ENCODE peak calls at places on chromosome 19, in six cellular contexts. B is prostate gland, N is fibroblast of the aortic adventitia, M is AG04450, R is mammary epithelial cell, S is GM06990. O is an unnamed sample.
A peak's percentile ranks its signal among the peaks of the same experiment; 100 is the strongest.

GRCh38 chr19:50171752-50172151 is 8.7 kb upstream of the IZUMO2 start:
- DNase-seq in B (no peak), N (no peak), M (no peak), R (no peak), S (no peak), O (no peak)

GRCh38 chr19:49042177-49042576 is 1.5 kb upstream of the CGB5 start:
- DNase-seq in B (no peak), N (no peak), M (no peak), R (peak; percentile 63), S (no peak), O (no peak)

GRCh38 chr19:57850553-57851017 is 926 bp downstream of the ZNF587 start:
- DNase-seq in B (peak; percentile 30), N (peak; percentile 21), M (no peak), R (peak; percentile 78), S (peak; percentile 28), O (peak; percentile 45)

GRCh38 chr19:4567584-4568071 is 8.1 kb upstream of the SEMA6B start:
- DNase-seq in B (no peak), N (peak; percentile 61), M (no peak), R (no peak), S (no peak), O (peak; percentile 59)

GRCh38 chr19:4581381-4582111 is 22.1 kb upstream of the SEMA6B start:
- DNase-seq in B (no peak), N (peak; percentile 35), M (no peak), R (peak; percentile 15), S (peak; percentile 62), O (peak; percentile 45)

GRCh38 chr19:57903298-57904174 is 12.9 kb downstream of the ZNF417 start:
- DNase-seq in B (no peak), N (peak; percentile 59), M (no peak), R (peak; percentile 26), S (no peak), O (peak; percentile 71)

GRCh38 chr19:3441089-3441985 is 39.0 kb downstream of the SMIM24 start:
- DNase-seq in B (no peak), N (no peak), M (no peak), R (no peak), S (no peak), O (no peak)

GRCh38 chr19:19348266-19348665 is 27.6 kb downstream of the MAU2 start:
- DNase-seq in B (no peak), N (peak; percentile 21), M (no peak), R (peak; percentile 34), S (no peak), O (no peak)

GRCh38 chr19:27775395-27775794 is 1437.6 kb downstream of the UQCRFS1 start:
- DNase-seq in B (no peak), N (no peak), M (no peak), R (no peak), S (no peak), O (no peak)

GRCh38 chr19:10112895-10113591 is 1.6 kb downstream of the P2RY11 start:
- DNase-seq in B (no peak), N (no peak), M (no peak), R (no peak), S (peak; percentile 82), O (peak; percentile 44)

GRCh38 chr19:4337906-4338440 is 654 bp downstream of the STAP2 start:
- DNase-seq in B (no peak), N (peak; percentile 21), M (no peak), R (peak; percentile 46), S (no peak), O (peak; percentile 54)

GRCh38 chr19:8334458-8335342 is 8.4 kb downstream of the KANK3 start:
- DNase-seq in B (peak; percentile 40), N (peak; percentile 43), M (no peak), R (peak; percentile 92), S (peak; percentile 81), O (peak; percentile 72)
- H3K4me3 ChIP-seq in B (peak overlapping the region; percentile 21), N (peak overlapping the region; percentile 28), M (peak overlapping the region; percentile 32), R (peak overlapping the region; percentile 22), S (peak overlapping the region; percentile 18), O (no peak overlapping the region)

DNA sequence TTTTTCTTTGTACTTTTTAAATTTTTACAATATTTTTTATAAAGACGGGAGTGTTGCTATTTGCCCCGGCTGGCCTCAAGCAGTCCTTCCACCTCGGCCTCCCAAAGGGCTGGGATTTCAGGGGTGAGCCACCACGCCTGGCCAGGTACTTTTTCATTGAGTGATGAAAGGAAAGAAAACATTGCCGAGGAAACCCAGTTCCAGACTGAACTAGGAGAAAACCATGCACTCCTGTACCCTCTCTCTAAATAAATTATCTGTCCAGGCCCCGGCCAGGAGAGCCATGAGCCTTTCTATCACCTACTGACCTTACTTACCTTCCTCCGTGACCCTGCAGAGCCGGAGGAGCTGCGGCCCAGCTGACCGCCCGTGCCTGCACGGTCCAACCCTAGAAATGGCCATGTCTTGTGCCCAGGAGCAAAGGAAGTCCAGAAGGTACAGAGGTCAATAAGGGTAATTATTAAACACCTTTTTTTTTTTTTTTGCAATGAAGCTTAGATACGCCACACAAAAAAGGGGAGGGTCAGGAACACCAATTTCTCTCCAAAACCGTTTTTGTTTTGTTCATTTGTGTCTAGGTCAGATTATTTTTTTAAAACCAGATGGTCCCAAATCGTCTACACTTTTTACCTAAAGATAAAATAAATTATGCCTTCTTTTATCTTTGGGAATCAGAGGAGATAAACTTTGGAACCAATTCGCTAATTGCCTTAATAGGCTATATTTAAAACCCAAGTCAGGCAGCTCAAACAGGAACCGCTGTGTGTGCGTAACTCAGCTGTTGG is at the start of gene SLC7A9:
- DNase-seq in B (no peak), N (no peak), M (no peak), R (no peak), S (no peak), O (no peak)
- TF ChIP-seq CTCF in B (no peak), N (no peak), M (no peak), R (no peak), S (no peak), O (no peak)

GRCh38 chr19:32337176-32337808 is 8.1 kb upstream of the ZNF507 start:
- DNase-seq in B (no peak), N (no peak), M (no peak), R (no peak), S (no peak), O (no peak)
- H3K4me3 ChIP-seq in B (no peak overlapping the region), N (peak overlapping the region; percentile 52), M (peak overlapping the region; percentile 46), R (no peak overlapping the region), S (no peak overlapping the region), O (peak overlapping the region; percentile 53)

DNA sequence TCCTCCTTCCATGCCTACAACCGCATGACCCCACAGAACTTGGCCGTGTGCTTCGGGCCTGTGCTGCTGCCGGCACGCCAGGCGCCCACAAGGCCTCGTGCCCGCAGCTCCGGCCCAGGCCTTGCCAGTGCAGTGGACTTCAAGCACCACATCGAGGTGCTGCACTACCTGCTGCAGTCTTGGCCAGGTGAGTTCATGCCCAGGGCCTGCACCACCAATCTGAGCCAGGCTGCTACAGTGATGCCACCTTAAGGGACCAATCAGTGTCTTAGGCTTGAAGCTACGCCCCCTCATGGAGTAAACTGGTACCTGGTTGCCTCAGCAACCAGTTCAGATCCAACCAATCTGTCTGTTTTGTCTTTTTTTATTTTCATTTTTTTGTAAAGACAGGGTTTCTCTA is 5.2 kb downstream of the SYDE1 start:
- DNase-seq in B (no peak), N (no peak), M (no peak), R (peak; percentile 47), S (no peak), O (no peak)
- TF ChIP-seq CTCF in B (no peak), N (no peak), M (peak; percentile 9), R (peak; percentile 14), S (peak; percentile 15), O (no peak)

GRCh38 chr19:45782820-45783785 is 813 bp upstream of the DMPK start:
- DNase-seq in B (peak; percentile 65), N (peak; percentile 80), M (no peak), R (peak; percentile 32), S (no peak), O (peak; percentile 57)
- H3K4me3 ChIP-seq in B (peak overlapping the region; percentile 30), N (peak overlapping the region; percentile 74), M (peak overlapping the region; percentile 62), R (no peak overlapping the region), S (no peak overlapping the region), O (peak overlapping the region; percentile 5)

GRCh38 chr19:14407889-14408640 is 11.1 kb downstream of the DDX39A start:
- DNase-seq in B (no peak), N (no peak), M (no peak), R (no peak), S (no peak), O (no peak)

GRCh38 chr19:14406645-14407331 is 12.4 kb downstream of the DDX39A start:
- DNase-seq in B (no peak), N (no peak), M (no peak), R (no peak), S (no peak), O (no peak)

GRCh38 chr19:14404322-14404721 is 14.8 kb downstream of the DDX39A start:
- DNase-seq in B (no peak), N (no peak), M (no peak), R (no peak), S (no peak), O (no peak)

GRCh38 chr19:14405758-14406644 is 13.1 kb downstream of the DDX39A start:
- DNase-seq in B (peak; percentile 80), N (peak; percentile 75), M (no peak), R (peak; percentile 63), S (peak; percentile 90), O (peak; percentile 89)

GRCh38 chr19:14405380-14405757 is 13.8 kb downstream of the DDX39A start:
- DNase-seq in B (no peak), N (no peak), M (no peak), R (no peak), S (no peak), O (no peak)
- TF ChIP-seq CTCF in B (no peak), N (no peak), M (no peak), R (no peak), S (no peak), O (no peak)

GRCh38 chr19:17931532-17932191 is 1.2 kb upstream of the CCDC124 start:
- DNase-seq in B (no peak), N (no peak), M (no peak), R (peak; percentile 73), S (no peak), O (peak; percentile 23)
- H3K4me3 ChIP-seq in B (no peak overlapping the region), N (peak overlapping the region; percentile 22), M (no peak overlapping the region), R (no peak overlapping the region), S (peak overlapping the region; percentile 89), O (peak overlapping the region; percentile 91)

GRCh38 chr19:1259873-1260748 is 9.0 kb upstream of the CIRBP start:
- DNase-seq in B (no peak), N (no peak), M (no peak), R (no peak), S (peak; percentile 79), O (no peak)
- TF ChIP-seq CTCF in B (no peak), N (no peak), M (no peak), R (no peak), S (no peak), O (no peak)

DNA sequence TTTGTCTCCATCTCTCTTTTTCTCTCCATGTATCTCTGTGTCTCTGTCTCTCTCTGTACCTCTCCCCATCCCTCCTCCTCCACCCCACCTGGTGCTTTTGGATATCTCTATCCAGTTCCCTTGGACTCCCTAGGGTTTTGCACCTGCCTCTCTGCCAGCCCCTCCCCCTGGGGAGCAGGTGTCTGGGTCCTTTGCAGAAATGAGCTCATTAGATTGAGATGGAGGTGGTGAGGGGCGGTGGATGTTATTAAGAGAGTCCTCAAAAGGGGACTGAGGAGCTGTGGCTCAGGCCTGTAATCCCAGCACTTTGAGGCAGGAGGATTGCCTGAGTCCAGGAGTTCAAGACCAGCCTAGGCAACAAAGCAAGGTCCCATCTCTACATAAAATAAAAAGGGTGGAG is 2.1 kb downstream of the KCNN4 start:
- DNase-seq in B (no peak), N (no peak), M (no peak), R (no peak), S (no peak), O (no peak)
- H3K4me3 ChIP-seq in B (no peak overlapping the region), N (no peak overlapping the region), M (no peak overlapping the region), R (peak overlapping the region; percentile 84), S (peak overlapping the region; percentile 87), O (no peak overlapping the region)